ENCODE peak calls at places on chromosome 21, in four cellular contexts. E, L, H and Y are unnamed samples.
A peak's percentile ranks its signal among the peaks of the same experiment; 100 is the strongest.

GRCh38 chr21:42285569-42286245 is 29.5 kb downstream of the TFF3 start:
- DNase-seq in E (no peak), L (no peak), H (no peak), Y (no peak)

GRCh38 chr21:43311303-43311817 is 115.6 kb downstream of the SIK1 start:
- DNase-seq in E (no peak), L (no peak), H (no peak), Y (no peak)

GRCh38 chr21:45052960-45053359 is 21.4 kb upstream of the ADARB1 start:
- DNase-seq in E (peak; percentile 15), L (no peak), H (no peak), Y (no peak)

GRCh38 chr21:36428789-36429671 is 43.8 kb downstream of the CHAF1B start:
- DNase-seq in E (no peak), L (no peak), H (peak; percentile 25), Y (no peak)

GRCh38 chr21:31248598-31248997 is 95.5 kb downstream of the TIAM1 start:
- DNase-seq in E (no peak), L (peak; percentile 63), H (peak; percentile 68), Y (no peak)

GRCh38 chr21:33751120-33751519 is 108.8 kb downstream of the ITSN1 start:
- DNase-seq in E (no peak), L (peak; percentile 19), H (peak; percentile 9), Y (no peak)

GRCh38 chr21:45571641-45572040 is 29.4 kb upstream of the SLC19A1 start:
- DNase-seq in E (peak; percentile 4), L (no peak), H (no peak), Y (no peak)

GRCh38 chr21:39845581-39846130 is 21.6 kb upstream of the PCP4 start:
- DNase-seq in E (no peak), L (no peak), H (no peak), Y (peak; percentile 27)

GRCh38 chr21:46050651-46051378 is 47.1 kb upstream of the COL6A2 start:
- DNase-seq in E (no peak), L (no peak), H (no peak), Y (no peak)

GRCh38 chr21:29072873-29073221 is 601 bp downstream of the CCT8 start:
- DNase-seq in E (no peak), L (peak; percentile 38), H (peak; percentile 72), Y (no peak)
- H3K14ac ChIP-seq in E (peak overlapping the region; percentile 83), L (peak overlapping the region; percentile 85), H (peak overlapping the region; percentile 44), Y (no peak overlapping the region)

DNA sequence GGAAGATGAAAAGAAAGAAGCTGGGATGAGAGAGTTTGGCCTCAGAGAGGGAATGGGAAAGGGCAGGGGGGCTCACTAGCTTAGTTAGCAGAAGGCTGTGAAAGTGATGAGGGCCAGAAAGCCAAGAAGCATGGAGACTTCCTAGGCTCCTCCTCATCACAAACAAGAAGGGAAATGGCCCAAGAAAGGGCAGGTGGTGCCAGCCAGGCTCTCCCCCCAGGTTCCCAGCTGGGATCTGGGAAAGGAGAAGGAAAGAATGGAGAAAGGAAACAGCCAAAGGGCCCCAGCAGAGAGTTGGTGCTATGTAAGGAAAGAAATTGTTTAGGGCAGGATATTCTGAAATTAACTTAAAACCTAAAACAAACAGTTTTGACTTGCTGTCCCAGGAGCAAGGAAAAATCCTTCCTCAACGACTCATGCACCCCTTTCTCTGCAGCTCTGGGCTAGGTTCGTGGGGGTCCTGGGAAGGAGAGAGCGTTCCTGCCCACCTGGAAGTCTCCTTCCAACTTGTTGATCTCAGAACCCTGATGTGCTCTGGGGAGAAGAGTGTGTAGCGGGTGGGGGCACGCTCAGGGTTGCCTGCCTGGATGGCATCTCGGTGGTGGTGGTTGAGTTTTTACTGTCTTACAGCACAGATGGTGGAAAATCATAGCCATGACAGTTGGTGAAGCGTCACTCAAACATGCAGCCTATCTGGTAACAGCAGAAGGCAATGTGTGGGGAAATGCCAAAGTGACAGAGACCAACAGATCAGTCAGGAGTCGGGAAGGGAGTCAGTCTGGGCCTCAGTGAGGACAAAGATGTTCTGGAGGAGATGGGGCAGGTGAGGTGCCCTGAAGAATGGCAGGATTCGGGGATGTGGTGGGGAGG is 147.3 kb downstream of the CLIC6 start:
- DNase-seq in E (no peak), L (peak; percentile 42), H (no peak), Y (no peak)
- H3K14ac ChIP-seq in E (no peak overlapping the region), L (peak overlapping the region; percentile 89), H (peak overlapping the region; percentile 14), Y (no peak overlapping the region)

DNA sequence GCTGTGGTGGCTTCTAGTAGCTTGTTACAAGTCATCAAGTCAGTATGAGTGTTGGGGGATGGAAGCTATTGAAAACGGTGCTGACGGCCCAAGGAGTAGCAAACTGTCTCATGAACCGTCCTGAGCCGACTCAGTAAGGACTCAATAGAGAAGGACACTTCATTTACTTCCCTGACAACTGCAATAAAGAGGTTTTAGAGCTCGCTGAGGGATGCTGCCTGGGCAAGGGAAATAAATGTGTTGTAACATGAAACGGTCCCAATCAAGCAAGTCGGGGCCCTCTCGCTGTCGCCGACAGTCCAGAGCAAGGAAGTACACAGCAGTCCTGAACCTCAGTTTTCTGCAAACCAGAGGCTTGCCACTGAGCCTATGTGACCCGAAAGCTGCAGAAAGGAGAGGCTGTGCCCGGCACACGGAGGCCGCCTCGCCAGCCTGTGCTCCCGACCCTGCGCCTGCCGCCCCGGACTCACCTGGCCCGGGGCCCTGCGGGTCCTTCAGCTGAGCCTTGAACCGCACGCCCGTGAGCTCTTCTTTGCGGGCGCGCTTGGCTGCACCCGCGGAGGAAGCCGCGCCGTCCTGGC is 423 bp downstream of the URB1 start:
- DNase-seq in E (no peak), L (no peak), H (peak; percentile 37), Y (no peak)
- H3K14ac ChIP-seq in E (peak overlapping the region; percentile 9), L (peak overlapping the region; percentile 17), H (peak overlapping the region; percentile 58), Y (peak overlapping the region; percentile 26)

DNA sequence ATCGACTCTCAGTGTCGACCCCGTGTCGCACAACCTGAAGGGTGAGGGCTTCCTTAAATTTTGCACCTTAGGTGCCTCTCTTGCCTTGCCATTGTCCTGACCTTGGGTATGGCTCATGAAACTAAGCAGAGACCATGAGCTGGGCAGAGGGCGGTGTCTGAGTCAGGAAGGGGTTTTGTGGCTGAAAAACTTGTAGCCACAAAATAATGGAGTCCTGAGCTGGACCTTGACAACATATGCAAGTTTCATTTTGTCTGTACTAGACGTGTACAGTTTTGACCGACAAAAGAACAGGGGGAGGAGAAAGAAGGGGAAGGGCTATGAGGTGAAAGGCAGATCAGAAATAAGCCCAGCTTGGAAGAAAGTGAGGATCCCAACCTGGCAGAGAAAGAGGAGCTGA is 8.3 kb upstream of the RUNX1 start:
- DNase-seq in E (no peak), L (no peak), H (no peak), Y (no peak)
- H3K14ac ChIP-seq in E (no peak overlapping the region), L (no peak overlapping the region), H (no peak overlapping the region), Y (no peak overlapping the region)